ENCODE peak calls at places on chromosomes 3 and 15, in nine cellular contexts. J is activated CD4-positive, alpha-beta T cell treated with anti-CD3 and anti-CD28 coated beads, Interleukin-2, amount 10 ng/mL, durations not matched to agents 7 days and 5 days; B is CD8-positive, alpha-beta T cell; H is HT1080; P is left colon; O is upper lobe of right lung; X is mesendoderm; Y is T-cell; A is adipocyte. G is an unnamed sample.

GRCh38 chr3:128432301-128432897 is 34.3 kb downstream of the DNAJB8 start:
- DNase-seq in J (no peak), B (no peak), H (no peak), P (no peak), O (no peak), X (peak), Y (no peak), A (no peak), G (peak)

GRCh38 chr3:185402561-185402960 is 39.6 kb downstream of the MAP3K13 start:
- DNase-seq in J (no peak), B (no peak), H (no peak), P (no peak), O (no peak), X (no peak), Y (no peak), A (no peak), G (no peak)

GRCh38 chr3:139265131-139266016 is 78.4 kb upstream of the MRPS22 start:
- DNase-seq in J (no peak), B (no peak), H (no peak), P (no peak), O (no peak), X (no peak), Y (no peak), A (no peak), G (no peak)

GRCh38 chr3:108180214-108180613 is 42.0 kb downstream of the IFT57 start:
- DNase-seq in J (no peak), B (no peak), H (peak), P (no peak), O (no peak), X (no peak), Y (no peak), A (peak), G (no peak)

GRCh38 chr3:197718904-197719303 is 17.8 kb downstream of the RUBCN start:
- DNase-seq in J (no peak), B (no peak), H (peak), P (no peak), O (peak), X (peak), Y (no peak), A (peak), G (no peak)

GRCh38 chr15:75043509-75044257 is 20.3 kb downstream of the PPCDC start:
- DNase-seq in J (no peak), B (peak), H (peak), P (peak), O (peak), X (no peak), Y (peak), A (peak), G (peak)

GRCh38 chr3:50118237-50118636 is 29.5 kb downstream of the RBM5 start:
- DNase-seq in J (no peak), B (no peak), H (no peak), P (no peak), O (no peak), X (no peak), Y (no peak), A (no peak), G (no peak)

GRCh38 chr3:122577409-122578028 is at the start of gene PARP15:
- DNase-seq in J (peak), B (peak), H (no peak), P (peak), O (peak), X (peak), Y (peak), A (peak), G (no peak)

GRCh38 chr3:16391936-16392536 is 121.5 kb downstream of the RFTN1 start:
- DNase-seq in J (no peak), B (no peak), H (no peak), P (no peak), O (no peak), X (no peak), Y (no peak), A (no peak), G (no peak)

GRCh38 chr3:52831500-52832301 is 1.2 kb upstream of the ITIH4 start:
- DNase-seq in J (no peak), B (no peak), H (peak), P (peak), O (no peak), X (no peak), Y (no peak), A (peak), G (peak)

GRCh38 chr15:54687628-54688027 is 509.1 kb downstream of the RSL24D1 start:
- DNase-seq in J (no peak), B (no peak), H (peak), P (no peak), O (no peak), X (no peak), Y (no peak), A (no peak), G (no peak)

GRCh38 chr3:55484191-55484644 is 2.9 kb downstream of the WNT5A start:
- DNase-seq in J (no peak), B (no peak), H (no peak), P (no peak), O (peak), X (peak), Y (no peak), A (peak), G (no peak)

GRCh38 chr3:77081240-77081661 is 41.4 kb downstream of the ROBO2 start:
- DNase-seq in J (no peak), B (no peak), H (peak), P (peak), O (no peak), X (no peak), Y (no peak), A (peak), G (no peak)

GRCh38 chr15:40871749-40872617 is 2.1 kb downstream of the RHOV start:
- DNase-seq in J (no peak), B (no peak), H (no peak), P (peak), O (peak), X (peak), Y (no peak), A (no peak), G (peak)

GRCh38 chr15:90412356-90413194 is 24.5 kb downstream of the IQGAP1 start:
- DNase-seq in J (peak), B (no peak), H (peak), P (peak), O (no peak), X (peak), Y (no peak), A (peak), G (peak)

GRCh38 chr15:77107531-77108355 is 36.8 kb upstream of the TSPAN3 start:
- DNase-seq in J (peak), B (peak), H (peak), P (peak), O (peak), X (peak), Y (peak), A (peak), G (peak)

GRCh38 chr3:69161587-69162196 is 39.3 kb upstream of the LMOD3 start:
- DNase-seq in J (peak), B (peak), H (peak), P (peak), O (no peak), X (peak), Y (no peak), A (peak), G (peak)

GRCh38 chr15:83310521-83311456 is 26.3 kb upstream of the BNC1 start:
- DNase-seq in J (no peak), B (no peak), H (peak), P (no peak), O (no peak), X (no peak), Y (no peak), A (peak), G (no peak)

GRCh38 chr15:81548350-81549116 is 174.5 kb upstream of the TMC3 start:
- DNase-seq in J (no peak), B (no peak), H (peak), P (no peak), O (no peak), X (no peak), Y (no peak), A (no peak), G (no peak)

GRCh38 chr3:39327053-39327745 is 2.3 kb upstream of the CCR8 start:
- DNase-seq in J (no peak), B (no peak), H (no peak), P (no peak), O (no peak), X (no peak), Y (no peak), A (no peak), G (no peak)

GRCh38 chr15:91891101-91891500 is 37.6 kb downstream of the SLCO3A1 start:
- DNase-seq in J (no peak), B (no peak), H (no peak), P (no peak), O (no peak), X (no peak), Y (no peak), A (no peak), G (no peak)

G was measured in prostate gland.